ENCODE peak calls at places on chromosomes 11 and 22, in six cellular contexts. F, O, A, B, G and Y are unnamed samples.

GRCh38 chr11:67178878-67179277 is 59.8 kb downstream of the KDM2A start:
- DNase-seq in O (no peak), F (no peak), A (no peak), B (no peak), G (no peak), Y (no peak)

GRCh38 chr22:19663286-19663815 is 51.0 kb upstream of the SEPTIN5 start:
- DNase-seq in B (no peak), F (no peak), O (no peak), A (peak; percentile 80), G (peak; percentile 86), Y (peak; percentile 75)

GRCh38 chr11:122197055-122197987 is 81.3 kb upstream of the BLID start:
- DNase-seq in A (no peak), B (no peak), O (peak; percentile 51), F (no peak), G (no peak), Y (no peak)

GRCh38 chr11:1390603-1391164 is 950 bp downstream of the BRSK2 start:
- DNase-seq in A (no peak), G (peak; percentile 83), O (peak; percentile 71), F (peak; percentile 90), B (no peak), Y (peak; percentile 63)

GRCh38 chr11:21415566-21415965 is 746.2 kb downstream of the NELL1 start:
- DNase-seq in A (no peak), G (no peak), O (no peak), B (no peak), F (peak; percentile 3), Y (no peak)

GRCh38 chr22:28600546-28601143 is 79.0 kb downstream of the TTC28 start:
- DNase-seq in F (peak; percentile 59), B (no peak), A (no peak), O (peak; percentile 73), G (no peak), Y (no peak)

GRCh38 chr11:93718057-93718563 is 23.2 kb downstream of the TAF1D start:
- DNase-seq in O (no peak), F (no peak), B (no peak), A (no peak), G (no peak), Y (no peak)

GRCh38 chr11:45233804-45234170 is 52.4 kb downstream of the SYT13 start:
- DNase-seq in F (no peak), B (no peak), G (peak; percentile 73), O (no peak), A (no peak), Y (no peak)

GRCh38 chr11:1733009-1733715 is 17.2 kb downstream of the IFITM10 start:
- DNase-seq in G (no peak), O (no peak), F (no peak), B (no peak), A (no peak), Y (no peak)

GRCh38 chr11:66970808-66971442 is 4.2 kb upstream of the C11orf86 start:
- DNase-seq in O (peak; percentile 85), F (no peak), B (no peak), G (no peak), A (no peak), Y (peak; percentile 75)

GRCh38 chr11:110022548-110022947 is 70.6 kb upstream of the ZC3H12C start:
- DNase-seq in O (no peak), F (no peak), B (no peak), G (no peak), A (no peak), Y (no peak)

GRCh38 chr22:17862646-17863181 is 88.4 kb upstream of the BID start:
- DNase-seq in B (no peak), O (no peak), G (no peak), A (no peak), F (no peak), Y (no peak)

GRCh38 chr11:96161271-96162089 is 181.5 kb downstream of the MAML2 start:
- DNase-seq in B (no peak), F (no peak), O (peak; percentile 34), G (no peak), A (no peak), Y (no peak)

GRCh38 chr22:42742940-42743339 is 22.3 kb upstream of the A4GALT start:
- DNase-seq in O (no peak), G (no peak), B (no peak), F (peak; percentile 69), A (no peak), Y (no peak)

GRCh38 chr11:69526453-69526810 is 45.0 kb downstream of the LINC01488 start:
- DNase-seq in F (no peak), O (no peak), G (peak; percentile 40), A (no peak), B (no peak), Y (no peak)

GRCh38 chr11:131609317-131609716 is 238.9 kb downstream of the NTM start:
- DNase-seq in F (no peak), A (no peak), B (no peak), O (peak; percentile 19), G (no peak), Y (no peak)

GRCh38 chr22:35480143-35480542 is 60.5 kb upstream of the RASD2 start:
- DNase-seq in F (no peak), G (peak; percentile 50), A (peak; percentile 56), B (no peak), O (no peak), Y (peak; percentile 20)

GRCh38 chr22:49417326-49417725 is 410.3 kb downstream of the BRD1 start:
- DNase-seq in G (no peak), A (no peak), F (no peak), O (no peak), B (no peak), Y (no peak)

GRCh38 chr11:118200497-118200896 is 24.1 kb upstream of the SCN2B start:
- DNase-seq in A (no peak), B (no peak), O (no peak), G (no peak), F (no peak), Y (no peak)

DNA sequence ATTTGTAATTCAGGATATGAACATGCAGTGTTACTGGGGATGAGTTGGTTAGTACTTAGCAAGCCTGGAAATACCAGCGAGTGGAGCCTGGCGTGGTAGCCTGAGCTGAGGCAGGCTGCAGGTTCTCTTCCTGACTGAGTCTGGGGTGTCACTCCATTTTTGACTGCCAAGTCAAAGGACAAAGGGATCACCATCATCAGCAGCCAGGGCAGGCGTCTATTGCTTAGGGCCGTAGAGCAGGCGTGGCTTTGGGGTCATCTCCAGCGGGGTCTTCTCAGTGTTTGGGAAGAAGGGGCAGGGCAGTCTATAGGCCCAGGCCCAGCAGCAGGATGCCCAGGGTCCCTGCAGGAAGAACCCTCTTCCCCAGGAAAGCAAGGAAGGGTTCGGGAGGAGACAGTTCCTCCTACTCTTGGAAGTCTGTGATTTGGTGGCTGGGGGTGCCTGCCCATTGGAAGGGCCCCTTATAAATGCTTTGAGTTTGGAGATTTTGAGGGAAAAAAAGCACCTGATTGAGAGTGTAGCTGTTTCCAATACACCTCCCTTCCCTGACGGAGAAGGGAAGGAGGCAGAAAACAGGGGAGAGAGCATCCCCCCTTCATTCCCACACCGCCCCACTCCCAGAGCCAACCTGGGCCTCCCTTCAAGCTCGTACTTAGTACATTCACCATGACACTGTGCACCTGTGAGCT is 51.5 kb upstream of the SPATA19 start:
- DNase-seq in O (no peak), A (peak; percentile 21), B (no peak), G (no peak), F (no peak), Y (no peak)
- H3K4me3 ChIP-seq in O (no peak overlapping the region), A (no peak overlapping the region), B (no peak overlapping the region), G (no peak overlapping the region), F (no peak overlapping the region), Y (no peak overlapping the region)

DNA sequence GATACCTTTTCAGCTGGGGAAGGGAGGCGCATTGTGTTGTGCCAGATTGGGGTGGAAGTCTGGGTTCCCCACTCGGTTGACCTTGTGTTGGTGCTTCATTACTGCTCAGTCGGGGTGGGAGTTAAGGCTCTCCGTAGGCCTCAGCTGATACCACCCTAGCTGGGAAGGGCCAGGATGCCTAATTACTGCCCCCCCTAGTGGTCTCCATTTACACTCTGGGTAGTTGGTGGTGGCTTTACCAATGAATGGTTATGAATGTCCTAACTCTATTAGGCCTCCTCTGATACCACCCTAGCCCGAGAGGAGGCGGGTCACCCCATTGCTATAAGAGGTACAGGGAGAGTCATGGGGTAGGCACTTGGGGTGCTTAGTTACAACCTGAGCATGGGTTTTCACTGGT is 27.5 kb upstream of the HIKESHI start:
- DNase-seq in G (no peak), F (peak; percentile 61), B (no peak), A (no peak), O (no peak), Y (no peak)
- TF ChIP-seq CTCF in G (no peak), F (peak; percentile 57), B (no peak), A (no peak), O (peak; percentile 10), Y (no peak)

GRCh38 chr22:31095637-31096249 is 11.6 kb downstream of the SELENOM start:
- DNase-seq in B (no peak), O (no peak), G (no peak), A (no peak), F (no peak), Y (no peak)

GRCh38 chr22:31093956-31094622 is 13.0 kb downstream of the SMTN start:
- DNase-seq in A (peak; percentile 51), B (no peak), O (no peak), G (no peak), F (no peak), Y (peak; percentile 69)

GRCh38 chr22:31093090-31093850 is 12.2 kb downstream of the SMTN start:
- DNase-seq in B (no peak), O (peak; percentile 5), F (no peak), A (peak; percentile 77), G (no peak), Y (no peak)

GRCh38 chr22:31096637-31097274 is 10.6 kb downstream of the SELENOM start:
- DNase-seq in B (no peak), G (peak; percentile 75), O (no peak), F (no peak), A (no peak), Y (no peak)

DNA sequence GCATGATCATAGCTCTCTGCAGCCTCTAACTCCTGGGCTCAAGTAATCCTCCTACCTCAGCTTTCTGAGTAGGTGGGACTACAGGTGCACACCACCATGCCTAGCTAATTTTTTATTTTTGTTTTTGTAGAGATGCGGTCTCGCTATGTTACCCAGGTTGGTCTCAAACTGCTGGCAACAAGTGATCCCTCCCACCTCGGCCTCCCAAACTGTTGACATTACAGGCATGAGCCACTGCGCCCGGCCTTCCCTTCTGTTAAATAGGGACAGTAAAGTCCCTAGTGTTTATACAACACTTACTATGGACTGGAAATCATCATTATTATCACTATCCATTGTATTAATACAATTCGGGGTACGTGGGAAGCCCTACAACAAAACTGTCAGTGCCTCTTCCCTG is 12.6 kb downstream of the SELENOM start:
- DNase-seq in A (no peak), O (no peak), G (no peak), F (no peak), B (no peak), Y (no peak)
- H3K4me1 ChIP-seq in A (peaks cover 29% of the 10 kb centered on the region), O (no peaks in the 10 kb centered on the region), G (no peaks in the 10 kb centered on the region), F (peaks cover 3% of the 10 kb centered on the region), B (no peaks in the 10 kb centered on the region), Y (peaks cover 12% of the 10 kb centered on the region)

GRCh38 chr11:78188809-78189724 is at the start of gene USP35:
- DNase-seq in O (no peak), F (no peak), G (peak; percentile 84), A (no peak), B (no peak), Y (no peak)

GRCh38 chr11:78190871-78191538 is 2.3 kb downstream of the USP35 start:
- DNase-seq in A (no peak), F (no peak), B (no peak), G (peak; percentile 68), O (no peak), Y (no peak)

GRCh38 chr11:78190374-78190773 is 1.7 kb downstream of the USP35 start:
- DNase-seq in G (peak; percentile 46), B (no peak), F (no peak), O (no peak), A (no peak), Y (no peak)

GRCh38 chr11:78188012-78188808 is at the start of gene KCTD21:
- DNase-seq in B (peak; percentile 83), A (peak; percentile 96), G (peak; percentile 99), F (peak; percentile 99), O (peak; percentile 99), Y (peak; percentile 97)

GRCh38 chr11:78189851-78190250 is 1.1 kb downstream of the USP35 start:
- DNase-seq in G (peak; percentile 77), B (no peak), F (no peak), A (no peak), O (no peak), Y (peak; percentile 5)
- H3K4me3 ChIP-seq in G (peak overlapping the region; percentile 85), B (peak overlapping the region; percentile 100), F (peak overlapping the region; percentile 82), A (peak overlapping the region; percentile 84), O (no peak overlapping the region), Y (no peak overlapping the region)